ENCODE peak calls at places on chromosomes 5 and 9, in seven cellular contexts. K is NAMALWA; L is AG10803; P is NCI-H1105; T is iris pigment epithelial cell; I is HT-29; Q is CD8-positive, alpha-beta memory T cell. D is an unnamed sample.

GRCh38 chr9:37371565-37372464 is 50.7 kb upstream of the GRHPR start:
- DNase-seq in K (peak), L (peak), P (no peak), T (peak), I (no peak), Q (no peak), D (no peak)

GRCh38 chr5:119049824-119050449 is 20.9 kb upstream of the DMXL1 start:
- DNase-seq in K (no peak), L (peak), P (no peak), T (peak), I (no peak), Q (no peak), D (no peak)

GRCh38 chr5:36241636-36242533 is at the start of gene NADK2:
- DNase-seq in K (peak), L (peak), P (peak), T (peak), I (peak), Q (peak), D (peak)

GRCh38 chr5:133389066-133389590 is 223.2 kb downstream of the FSTL4 start:
- DNase-seq in K (no peak), L (no peak), P (no peak), T (no peak), I (no peak), Q (no peak), D (no peak)

GRCh38 chr9:134284273-134284672 is 42.0 kb upstream of the RXRA start:
- DNase-seq in K (no peak), L (no peak), P (no peak), T (no peak), I (no peak), Q (no peak), D (peak)

GRCh38 chr9:34372598-34373011 is 4.1 kb downstream of the MYORG start:
- DNase-seq in K (no peak), L (no peak), P (no peak), T (no peak), I (no peak), Q (no peak), D (no peak)

GRCh38 chr5:179558912-179559279 is 8.5 kb downstream of the RUFY1 start:
- DNase-seq in K (peak), L (peak), P (peak), T (peak), I (peak), Q (no peak), D (peak)

GRCh38 chr9:20593131-20593530 is 29.2 kb downstream of the MLLT3 start:
- DNase-seq in K (no peak), L (no peak), P (no peak), T (peak), I (no peak), Q (no peak), D (no peak)

GRCh38 chr9:37197158-37198033 is 77.0 kb downstream of the ZCCHC7 start:
- DNase-seq in K (peak), L (no peak), P (no peak), T (peak), I (no peak), Q (no peak), D (no peak)

GRCh38 chr5:156824800-156825199 is 25.3 kb upstream of the PPP1R2B start:
- DNase-seq in K (no peak), L (peak), P (peak), T (peak), I (peak), Q (no peak), D (peak)

GRCh38 chr9:95130484-95130883 is 187.0 kb downstream of the FANCC start:
- DNase-seq in K (no peak), L (no peak), P (no peak), T (no peak), I (no peak), Q (no peak), D (no peak)

GRCh38 chr5:89282832-89283510 is 400.0 kb upstream of the MEF2C start:
- DNase-seq in K (no peak), L (peak), P (no peak), T (peak), I (no peak), Q (no peak), D (no peak)

GRCh38 chr5:124842725-124843595 is 96.5 kb upstream of the ZNF608 start:
- DNase-seq in K (no peak), L (no peak), P (no peak), T (no peak), I (no peak), Q (no peak), D (no peak)

GRCh38 chr5:147417133-147417813 is 92.6 kb downstream of the DPYSL3 start:
- DNase-seq in K (no peak), L (peak), P (peak), T (peak), I (peak), Q (no peak), D (peak)

GRCh38 chr5:132086277-132086794 is 12.7 kb downstream of the CSF2 start:
- DNase-seq in K (no peak), L (peak), P (no peak), T (peak), I (no peak), Q (no peak), D (no peak)

GRCh38 chr9:90871327-90871935 is 69.8 kb downstream of the SYK start:
- DNase-seq in K (no peak), L (peak), P (no peak), T (no peak), I (no peak), Q (no peak), D (no peak)

GRCh38 chr5:138491284-138491648 is 26.0 kb downstream of the EGR1 start:
- DNase-seq in K (no peak), L (no peak), P (no peak), T (no peak), I (no peak), Q (no peak), D (no peak)

GRCh38 chr9:33718987-33719386 is 76.4 kb upstream of the PRSS3 start:
- DNase-seq in K (no peak), L (peak), P (no peak), T (no peak), I (no peak), Q (no peak), D (no peak)

GRCh38 chr5:124878583-124879345 is 132.3 kb upstream of the ZNF608 start:
- DNase-seq in K (no peak), L (no peak), P (no peak), T (no peak), I (no peak), Q (no peak), D (no peak)

GRCh38 chr9:114033397-114034103 is 44.5 kb downstream of the AMBP start:
- DNase-seq in K (peak), L (no peak), P (no peak), T (peak), I (peak), Q (no peak), D (no peak)

GRCh38 chr5:3875144-3875543 is 279.5 kb downstream of the IRX1 start:
- DNase-seq in K (no peak), L (no peak), P (no peak), T (no peak), I (no peak), Q (no peak), D (no peak)

GRCh38 chr5:76363385-76364261 is 39.5 kb upstream of the IQGAP2 start:
- DNase-seq in K (no peak), L (no peak), P (no peak), T (no peak), I (peak), Q (no peak), D (no peak)

GRCh38 chr5:177575488-177575887 is 16.5 kb upstream of the TMED9 start:
- DNase-seq in K (no peak), L (no peak), P (no peak), T (no peak), I (no peak), Q (no peak), D (no peak)

GRCh38 chr5:79547429-79547822 is 33.5 kb upstream of the HOMER1 start:
- DNase-seq in K (no peak), L (no peak), P (no peak), T (no peak), I (peak), Q (no peak), D (no peak)

GRCh38 chr5:94759022-94759421 is 140.6 kb downstream of the SLF1 start:
- DNase-seq in K (no peak), L (no peak), P (no peak), T (no peak), I (no peak), Q (no peak), D (no peak)

GRCh38 chr9:35906923-35907699 is 1.1 kb downstream of the HRCT1 start:
- DNase-seq in K (no peak), L (peak), P (no peak), T (peak), I (peak), Q (no peak), D (no peak)

GRCh38 chr9:19102181-19102630 is 498 bp downstream of the HAUS6 start:
- DNase-seq in K (peak), L (no peak), P (no peak), T (no peak), I (peak), Q (peak), D (no peak)

GRCh38 chr9:106438928-106439327 is 424.0 kb upstream of the ZNF462 start:
- DNase-seq in K (no peak), L (peak), P (no peak), T (no peak), I (no peak), Q (no peak), D (no peak)

GRCh38 chr9:71003346-71003745 is 118.1 kb downstream of the TRPM3 start:
- DNase-seq in K (no peak), L (no peak), P (no peak), T (no peak), I (no peak), Q (no peak), D (peak)

GRCh38 chr9:103804077-103804735 is 289.9 kb upstream of the SMC2 start:
- DNase-seq in K (no peak), L (no peak), P (no peak), T (peak), I (no peak), Q (no peak), D (no peak)